ENCODE peak calls at places on chromosome 18, in six cellular contexts. Z is A549, M is fibroblast of lung, G is BE2C, H is lower lobe of right lung, W is prostate gland. J is an unnamed sample.

GRCh38 chr18:75280427-75281280 is 70.1 kb downstream of the TSHZ1 start:
- DNase-seq in W (no peak), M (peak), Z (no peak), H (no peak), G (no peak), J (no peak)

GRCh38 chr18:55284614-55285013 is 303.4 kb downstream of the TCF4 start:
- DNase-seq in W (no peak), Z (no peak), H (no peak), G (no peak), M (no peak), J (no peak)

GRCh38 chr18:23198217-23198845 is 63.0 kb downstream of the CABLES1 start:
- DNase-seq in G (no peak), M (no peak), Z (no peak), H (no peak), W (no peak), J (no peak)

GRCh38 chr18:40752336-40752735 is 1202.7 kb upstream of the PIK3C3 start:
- DNase-seq in Z (no peak), H (no peak), G (no peak), M (peak), W (no peak), J (no peak)

GRCh38 chr18:10142056-10142455 is 228.2 kb downstream of the VAPA start:
- DNase-seq in W (no peak), M (no peak), H (no peak), Z (no peak), G (no peak), J (peak)

GRCh38 chr18:25646971-25647370 is 295.0 kb upstream of the ZNF521 start:
- DNase-seq in W (no peak), M (peak), Z (no peak), G (no peak), H (no peak), J (no peak)

GRCh38 chr18:30376515-30376914 is 666.0 kb downstream of the DSC3 start:
- DNase-seq in G (no peak), W (no peak), M (no peak), Z (peak), H (no peak), J (no peak)

GRCh38 chr18:34637094-34637801 is 72.8 kb upstream of the DTNA start:
- DNase-seq in G (no peak), Z (no peak), W (no peak), H (no peak), M (no peak), J (no peak)

GRCh38 chr18:58476521-58477210 is 152.2 kb downstream of the ALPK2 start:
- DNase-seq in W (peak), G (no peak), H (no peak), Z (no peak), M (no peak), J (no peak)

GRCh38 chr18:25399554-25399953 is 47.6 kb upstream of the ZNF521 start:
- DNase-seq in H (no peak), G (no peak), M (peak), W (no peak), Z (no peak), J (no peak)

GRCh38 chr18:37922162-37922561 is 356.6 kb upstream of the CELF4 start:
- DNase-seq in Z (no peak), G (no peak), H (no peak), W (no peak), M (no peak), J (no peak)

GRCh38 chr18:34707670-34708069 is 2.4 kb upstream of the DTNA start:
- DNase-seq in W (no peak), M (peak), H (no peak), G (no peak), Z (peak), J (peak)

GRCh38 chr18:10927290-10927979 is 221.9 kb downstream of the PIEZO2 start:
- DNase-seq in M (peak), Z (no peak), W (no peak), H (no peak), G (no peak), J (no peak)

GRCh38 chr18:62458346-62458745 is 64.5 kb upstream of the ZCCHC2 start:
- DNase-seq in W (no peak), H (no peak), G (no peak), Z (no peak), M (no peak), J (no peak)

GRCh38 chr18:62329676-62330454 is 4.8 kb downstream of the TNFRSF11A start:
- DNase-seq in Z (no peak), W (peak), G (no peak), M (peak), H (no peak), J (no peak)

GRCh38 chr18:21786526-21786925 is 45.9 kb downstream of the MIB1 start:
- DNase-seq in M (no peak), W (no peak), H (no peak), Z (no peak), G (no peak), J (no peak)

GRCh38 chr18:54149078-54149697 is 75.3 kb downstream of the MBD2 start:
- DNase-seq in M (peak), W (no peak), G (no peak), Z (peak), H (no peak), J (no peak)

GRCh38 chr18:985301-985700 is 80.6 kb downstream of the ADCYAP1 start:
- DNase-seq in H (no peak), W (no peak), M (no peak), G (peak), Z (no peak), J (no peak)

GRCh38 chr18:35754464-35754863 is 172.9 kb downstream of the GALNT1 start:
- DNase-seq in G (no peak), W (no peak), Z (no peak), M (no peak), H (no peak), J (no peak)

GRCh38 chr18:77486985-77487384 is 237.3 kb downstream of the GALR1 start:
- DNase-seq in W (no peak), M (no peak), G (no peak), Z (no peak), H (no peak), J (no peak)

GRCh38 chr18:41665210-41665609 is 289.8 kb upstream of the PIK3C3 start:
- DNase-seq in Z (no peak), H (no peak), G (no peak), W (no peak), M (no peak), J (no peak)

DNA sequence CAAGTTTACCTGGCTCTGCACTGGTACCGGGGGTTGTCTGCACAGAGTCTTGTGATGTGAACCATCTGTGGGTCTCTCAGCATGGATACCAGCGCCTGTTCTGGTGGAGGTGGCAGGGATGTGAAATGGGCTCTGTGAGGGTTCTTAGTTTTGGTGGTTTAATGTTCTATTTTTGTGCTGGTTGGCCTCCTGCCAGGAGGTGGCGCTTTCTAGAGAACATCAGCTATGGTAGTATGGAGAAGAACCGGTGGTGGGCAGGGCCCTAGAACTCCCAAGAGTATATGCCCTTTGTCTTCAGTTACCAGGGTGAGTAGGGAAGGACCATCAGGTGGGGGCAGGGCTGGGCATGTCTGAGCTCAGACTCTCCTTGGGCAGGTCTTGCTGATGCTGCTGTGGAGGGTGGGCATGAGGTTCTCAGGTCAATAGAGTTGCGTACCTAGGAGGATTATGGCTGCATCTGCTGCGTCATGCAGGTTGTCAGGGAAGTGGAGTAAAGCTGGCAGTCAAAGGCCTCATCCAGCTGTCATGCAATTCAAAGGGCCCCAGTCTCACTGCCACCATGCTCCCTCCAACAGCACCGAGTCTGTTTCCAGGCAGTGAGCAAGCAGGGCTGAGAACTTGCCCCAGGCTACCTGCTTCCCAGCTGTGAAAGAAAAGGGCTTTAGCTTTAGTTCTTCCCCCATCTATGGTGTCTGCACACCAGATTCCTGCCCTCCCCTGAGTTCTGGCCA is 278.0 kb downstream of the METTL4 start:
- DNase-seq in H (no peak), M (no peak), Z (peak), W (no peak), G (peak), J (no peak)
- TF ChIP-seq CTCF in H (no peak), M (no peak), Z (no peak), W (no peak), G (no peak), J (no peak)

DNA sequence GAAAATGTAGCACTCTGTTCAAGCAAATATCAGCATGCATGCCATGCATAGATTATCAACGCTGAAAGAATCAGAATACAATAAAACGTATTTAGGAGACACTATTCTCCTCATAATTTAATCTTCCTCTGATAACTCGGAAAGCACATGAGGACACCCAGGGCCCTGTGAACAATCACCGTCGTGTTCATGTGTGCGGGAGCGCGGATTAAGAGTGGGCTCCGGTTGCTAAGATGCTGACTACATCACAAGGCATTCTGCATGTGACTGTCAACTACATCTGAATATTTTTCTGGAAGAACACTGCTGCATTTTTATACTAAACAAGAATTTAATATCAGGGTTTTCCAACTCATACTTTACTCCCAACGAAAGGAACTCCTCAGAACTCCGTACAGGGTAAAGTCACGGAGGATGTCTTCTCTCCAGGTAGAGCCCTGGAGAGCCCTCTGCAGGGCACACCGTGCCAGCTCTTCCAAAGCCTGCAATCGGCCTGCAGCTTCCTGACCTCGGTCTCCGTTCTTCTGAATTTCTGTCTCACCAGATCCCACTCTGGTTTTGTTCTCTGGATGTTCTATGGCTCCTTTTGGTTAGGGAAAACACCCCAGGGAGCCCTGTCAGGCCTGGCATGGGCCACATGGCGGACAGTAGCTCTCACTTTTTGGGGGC is 59.6 kb downstream of the ZNF516 start:
- DNase-seq in M (no peak), Z (no peak), W (no peak), G (no peak), H (no peak), J (no peak)
- TF ChIP-seq CTCF in M (no peak), Z (no peak), W (no peak), G (peak), H (no peak), J (no peak)

DNA sequence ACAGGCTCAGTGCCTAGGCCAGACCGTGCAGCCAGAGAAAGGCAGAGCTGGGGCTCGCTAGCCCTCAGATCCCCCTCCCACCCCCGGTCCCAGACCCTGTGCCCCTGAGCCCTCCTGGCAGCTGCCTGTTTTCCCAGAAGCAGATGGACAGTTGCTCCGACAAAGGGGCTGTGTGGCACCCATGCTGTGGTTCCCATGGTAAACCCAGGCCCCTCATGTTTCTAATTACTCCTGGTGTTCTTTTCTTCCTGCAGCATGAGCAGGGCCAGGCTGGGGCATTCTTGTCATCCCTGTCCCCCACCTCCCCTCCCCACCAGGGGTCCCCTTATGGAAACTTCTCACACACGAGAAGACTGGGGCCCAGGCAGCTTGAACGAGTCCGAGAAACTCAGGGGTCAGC is 269.6 kb downstream of the HAUS1 start:
- DNase-seq in M (no peak), Z (no peak), W (no peak), H (no peak), G (peak), J (no peak)
- TF ChIP-seq CTCF in M (no peak), Z (no peak), W (no peak), H (no peak), G (no peak), J (no peak)

DNA sequence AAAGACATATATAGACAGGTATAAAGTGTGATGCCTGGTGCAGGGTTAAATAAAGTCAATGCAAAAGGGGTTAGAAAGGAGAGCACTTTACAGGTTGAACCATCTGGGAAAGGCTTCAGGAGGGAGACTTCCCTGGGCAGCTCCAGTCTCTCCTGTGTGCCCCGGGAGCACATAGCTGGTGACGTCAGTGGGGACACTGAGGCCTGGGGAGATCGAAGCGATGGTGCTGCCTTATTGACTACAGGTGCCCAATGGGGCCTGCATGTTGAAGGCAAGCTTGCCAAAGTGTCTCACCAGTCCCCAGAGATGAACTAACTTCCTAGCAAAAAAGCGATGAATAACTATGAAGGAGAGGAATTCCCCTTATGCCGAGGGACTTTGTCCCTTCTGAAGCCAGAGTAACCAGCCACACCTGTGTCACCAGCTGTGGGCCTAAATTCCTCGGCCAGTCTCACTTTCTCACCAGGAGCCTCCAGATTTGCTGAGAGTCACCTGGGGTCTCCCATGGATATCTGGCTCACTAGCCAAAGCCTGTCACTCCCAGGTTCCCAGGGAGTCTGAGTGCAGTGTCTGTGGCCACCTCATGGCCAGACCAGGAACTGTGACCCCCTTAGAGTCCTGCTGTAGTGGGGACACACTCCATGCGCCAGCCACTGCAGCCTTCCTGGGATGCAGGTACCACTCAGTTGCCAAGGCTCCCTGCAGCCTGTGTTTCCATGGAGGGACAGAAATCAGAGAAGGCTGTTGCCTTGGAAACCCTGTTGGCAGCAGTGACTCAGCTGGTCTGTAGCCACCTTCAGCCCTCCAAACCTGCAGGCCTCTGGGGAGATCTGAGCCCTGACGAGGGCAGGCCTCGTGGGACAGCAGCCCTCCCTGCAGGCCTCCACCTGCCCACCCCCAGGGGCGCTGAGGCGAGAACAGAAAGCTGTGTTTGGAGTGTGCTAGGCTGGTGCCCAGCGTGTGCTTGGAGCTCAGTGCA is 128.7 kb downstream of the CTIF start:
- DNase-seq in H (no peak), M (peak), G (peak), W (no peak), Z (peak), J (no peak)
- TF ChIP-seq CTCF in H (no peak), M (no peak), G (peak), W (no peak), Z (peak), J (peak)

DNA sequence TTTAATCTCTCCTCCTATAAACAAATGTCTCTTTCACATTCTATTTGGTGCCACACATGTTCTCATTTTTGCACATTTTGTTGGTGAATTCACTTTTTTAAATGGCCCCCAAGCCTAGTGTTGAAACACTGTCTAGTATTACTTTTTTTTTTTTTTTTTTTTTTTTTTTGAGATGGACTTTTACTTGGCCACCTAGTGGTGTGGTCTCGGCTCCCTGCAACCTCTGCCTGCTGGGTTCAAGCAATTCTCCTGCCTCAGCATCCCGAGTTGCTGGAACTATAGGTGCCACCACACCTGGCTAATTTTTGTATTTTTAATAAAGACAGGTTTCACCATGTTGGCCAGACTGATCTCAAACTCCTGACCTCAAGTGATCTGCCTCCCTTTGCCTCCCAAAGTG is 273.8 kb upstream of the SLC14A2 start:
- DNase-seq in G (no peak), M (no peak), H (no peak), Z (no peak), W (no peak), J (no peak)
- TF ChIP-seq CTCF in G (no peak), M (no peak), H (no peak), Z (no peak), W (no peak), J (no peak)

DNA sequence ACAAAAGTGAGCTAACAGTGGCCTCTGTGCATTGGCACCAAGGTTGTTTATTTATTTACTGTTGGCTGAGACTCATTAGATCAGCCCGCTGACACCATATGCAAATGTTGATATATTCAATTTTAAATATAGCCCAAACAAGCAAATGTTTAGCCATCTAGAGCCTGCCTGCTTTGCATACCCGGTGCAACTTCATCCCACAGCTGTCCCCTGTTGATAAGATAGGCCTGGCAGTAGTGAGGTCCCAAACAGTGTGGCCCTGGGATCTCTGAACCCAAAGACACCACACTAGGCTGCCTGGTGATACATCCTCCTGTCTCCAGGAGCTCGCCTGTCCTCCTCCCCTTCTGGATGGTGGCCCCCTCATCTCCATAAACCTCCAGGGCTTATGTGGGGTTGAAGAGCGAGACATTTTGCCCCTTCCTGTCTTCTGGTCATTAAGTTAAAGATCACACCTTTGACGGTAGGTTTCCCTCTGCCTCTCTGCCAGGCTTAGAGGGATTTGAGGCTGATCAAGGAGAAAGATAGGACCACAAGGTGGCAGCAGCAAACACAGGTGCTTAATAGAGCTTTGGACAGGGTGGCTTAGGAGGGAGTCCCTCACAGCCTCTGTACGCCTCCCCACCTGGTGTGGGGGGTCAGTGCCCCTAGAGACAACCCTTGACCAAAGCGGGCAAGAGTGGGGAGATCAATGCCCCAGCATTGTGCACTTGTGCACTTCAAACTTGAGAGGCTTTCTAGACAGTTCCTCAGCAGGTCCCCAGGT is 23.7 kb upstream of the MYO5B start:
- DNase-seq in Z (peak), H (no peak), M (peak), G (no peak), W (no peak), J (no peak)
- TF ChIP-seq CTCF in Z (peak), H (peak), M (no peak), G (peak), W (no peak), J (no peak)

DNA sequence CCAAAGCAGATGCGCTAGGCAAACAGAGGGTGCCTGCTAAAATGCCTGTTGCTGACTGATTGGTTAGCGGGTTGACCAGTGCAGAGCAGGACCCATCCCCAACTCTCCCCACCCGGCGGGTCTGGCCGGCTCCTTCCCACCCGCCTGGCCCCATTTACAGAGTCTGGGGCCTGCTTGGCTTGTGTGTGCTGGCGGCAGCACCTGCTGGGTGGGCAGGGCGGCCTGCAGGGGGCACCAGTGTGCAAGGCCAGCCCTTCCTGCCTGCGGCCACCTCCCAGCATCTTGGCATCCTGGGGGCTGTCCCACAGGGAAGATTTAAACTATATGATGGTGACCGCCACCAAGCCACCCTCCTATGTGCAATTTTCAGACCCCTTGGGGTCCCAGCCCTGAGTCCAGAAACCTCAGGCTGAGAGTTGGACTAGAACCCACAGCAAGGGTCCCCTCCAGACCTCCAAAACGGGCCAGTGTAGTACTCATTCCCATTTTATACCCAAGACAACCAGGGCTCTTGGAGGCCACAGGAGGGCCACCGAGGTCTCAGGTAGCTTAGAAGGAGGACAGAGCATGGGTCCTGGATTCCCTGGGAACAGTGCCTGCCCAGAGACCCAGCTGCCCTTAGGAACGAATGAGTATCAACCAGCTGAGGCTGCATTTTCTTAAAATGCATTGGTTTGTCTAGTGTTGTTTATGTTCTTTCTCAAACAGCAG is 173.6 kb downstream of the SMAD7 start:
- DNase-seq in M (peak), H (peak), W (peak), G (peak), Z (peak), J (peak)
- TF ChIP-seq CTCF in M (peak), H (peak), W (peak), G (peak), Z (peak), J (peak)